ENCODE peak calls at places on chromosome 15, in five cellular contexts. One of them, this sample, is unnamed.

GRCh38 chr15:25784876-25785642 is 78.1 kb downstream of the ATP10A start:
- DNase-seq in activated gamma-delta T cell treated with anti-CD3 and anti-CD28 coated beads, Interleukin-2, amount 50 U/mL, for 16 hours: no peak
- DNase-seq in Calu3: no peak
- DNase-seq in left cardiac atrium: no peak
- DNase-seq in dermis microvascular lymphatic vessel endothelial cell: no peak
- DNase-seq in this sample: no peak

GRCh38 chr15:58952751-58953150 is 19.3 kb upstream of the SLTM start:
- DNase-seq in activated gamma-delta T cell treated with anti-CD3 and anti-CD28 coated beads, Interleukin-2, amount 50 U/mL, for 16 hours: no peak
- DNase-seq in Calu3: no peak
- DNase-seq in left cardiac atrium: no peak
- DNase-seq in dermis microvascular lymphatic vessel endothelial cell: no peak
- DNase-seq in this sample: no peak

GRCh38 chr15:32818758-32819405 is 101.1 kb downstream of the GREM1 start:
- DNase-seq in activated gamma-delta T cell treated with anti-CD3 and anti-CD28 coated beads, Interleukin-2, amount 50 U/mL, for 16 hours: no peak
- DNase-seq in Calu3: no peak
- DNase-seq in left cardiac atrium: no peak
- DNase-seq in dermis microvascular lymphatic vessel endothelial cell: no peak
- DNase-seq in this sample: no peak

GRCh38 chr15:66615175-66615495 is 49.3 kb upstream of the LCTL start:
- DNase-seq in activated gamma-delta T cell treated with anti-CD3 and anti-CD28 coated beads, Interleukin-2, amount 50 U/mL, for 16 hours: no peak
- DNase-seq in Calu3: no peak
- DNase-seq in left cardiac atrium: no peak
- DNase-seq in dermis microvascular lymphatic vessel endothelial cell: no peak
- DNase-seq in this sample: no peak

GRCh38 chr15:43789409-43789808 is 2.7 kb upstream of the SERF2 start:
- DNase-seq in activated gamma-delta T cell treated with anti-CD3 and anti-CD28 coated beads, Interleukin-2, amount 50 U/mL, for 16 hours: no peak
- DNase-seq in Calu3: no peak
- DNase-seq in left cardiac atrium: no peak
- DNase-seq in dermis microvascular lymphatic vessel endothelial cell: no peak
- DNase-seq in this sample: no peak

GRCh38 chr15:79035814-79036213 is 54.8 kb downstream of the RASGRF1 start:
- DNase-seq in activated gamma-delta T cell treated with anti-CD3 and anti-CD28 coated beads, Interleukin-2, amount 50 U/mL, for 16 hours: no peak
- DNase-seq in Calu3: no peak
- DNase-seq in left cardiac atrium: no peak
- DNase-seq in dermis microvascular lymphatic vessel endothelial cell: no peak
- DNase-seq in this sample: no peak

GRCh38 chr15:67048281-67049279 is 16.8 kb upstream of the SMAD3 start:
- DNase-seq in activated gamma-delta T cell treated with anti-CD3 and anti-CD28 coated beads, Interleukin-2, amount 50 U/mL, for 16 hours: no peak
- DNase-seq in Calu3: peak
- DNase-seq in left cardiac atrium: peak
- DNase-seq in dermis microvascular lymphatic vessel endothelial cell: no peak
- DNase-seq in this sample: peak

GRCh38 chr15:101642361-101642760 is 9.8 kb downstream of the TM2D3 start:
- DNase-seq in activated gamma-delta T cell treated with anti-CD3 and anti-CD28 coated beads, Interleukin-2, amount 50 U/mL, for 16 hours: no peak
- DNase-seq in Calu3: no peak
- DNase-seq in left cardiac atrium: no peak
- DNase-seq in dermis microvascular lymphatic vessel endothelial cell: no peak
- DNase-seq in this sample: no peak

GRCh38 chr15:65612616-65612946 is 1.6 kb upstream of the INTS14 start:
- DNase-seq in activated gamma-delta T cell treated with anti-CD3 and anti-CD28 coated beads, Interleukin-2, amount 50 U/mL, for 16 hours: no peak
- DNase-seq in Calu3: no peak
- DNase-seq in left cardiac atrium: no peak
- DNase-seq in dermis microvascular lymphatic vessel endothelial cell: no peak
- DNase-seq in this sample: no peak

GRCh38 chr15:51460796-51461195 is 119.3 kb downstream of the GLDN start:
- DNase-seq in activated gamma-delta T cell treated with anti-CD3 and anti-CD28 coated beads, Interleukin-2, amount 50 U/mL, for 16 hours: no peak
- DNase-seq in Calu3: no peak
- DNase-seq in left cardiac atrium: no peak
- DNase-seq in dermis microvascular lymphatic vessel endothelial cell: no peak
- DNase-seq in this sample: no peak

GRCh38 chr15:67857220-67857619 is 17.4 kb upstream of the RNU6-1 start:
- DNase-seq in activated gamma-delta T cell treated with anti-CD3 and anti-CD28 coated beads, Interleukin-2, amount 50 U/mL, for 16 hours: no peak
- DNase-seq in Calu3: no peak
- DNase-seq in left cardiac atrium: no peak
- DNase-seq in dermis microvascular lymphatic vessel endothelial cell: no peak
- DNase-seq in this sample: no peak

GRCh38 chr15:83853232-83853631 is 199.3 kb downstream of the ADAMTSL3 start:
- DNase-seq in activated gamma-delta T cell treated with anti-CD3 and anti-CD28 coated beads, Interleukin-2, amount 50 U/mL, for 16 hours: no peak
- DNase-seq in Calu3: no peak
- DNase-seq in left cardiac atrium: no peak
- DNase-seq in dermis microvascular lymphatic vessel endothelial cell: no peak
- DNase-seq in this sample: no peak

GRCh38 chr15:49046113-49046883 is at the start of gene SECISBP2L:
- DNase-seq in activated gamma-delta T cell treated with anti-CD3 and anti-CD28 coated beads, Interleukin-2, amount 50 U/mL, for 16 hours: peak
- DNase-seq in Calu3: peak
- DNase-seq in left cardiac atrium: peak
- DNase-seq in dermis microvascular lymphatic vessel endothelial cell: peak
- DNase-seq in this sample: peak

GRCh38 chr15:71357357-71357756 is 242.1 kb downstream of the THSD4 start:
- DNase-seq in activated gamma-delta T cell treated with anti-CD3 and anti-CD28 coated beads, Interleukin-2, amount 50 U/mL, for 16 hours: no peak
- DNase-seq in Calu3: no peak
- DNase-seq in left cardiac atrium: peak
- DNase-seq in dermis microvascular lymphatic vessel endothelial cell: no peak
- DNase-seq in this sample: peak

GRCh38 chr15:69367231-69367630 is 46.9 kb upstream of the KIF23 start:
- DNase-seq in activated gamma-delta T cell treated with anti-CD3 and anti-CD28 coated beads, Interleukin-2, amount 50 U/mL, for 16 hours: no peak
- DNase-seq in Calu3: no peak
- DNase-seq in left cardiac atrium: no peak
- DNase-seq in dermis microvascular lymphatic vessel endothelial cell: no peak
- DNase-seq in this sample: no peak

GRCh38 chr15:71757741-71758530 is 52.4 kb upstream of the NR2E3 start:
- DNase-seq in activated gamma-delta T cell treated with anti-CD3 and anti-CD28 coated beads, Interleukin-2, amount 50 U/mL, for 16 hours: no peak
- DNase-seq in Calu3: no peak
- DNase-seq in left cardiac atrium: no peak
- DNase-seq in dermis microvascular lymphatic vessel endothelial cell: no peak
- DNase-seq in this sample: no peak

GRCh38 chr15:39553947-39554731 is 26.7 kb upstream of the THBS1 start:
- DNase-seq in activated gamma-delta T cell treated with anti-CD3 and anti-CD28 coated beads, Interleukin-2, amount 50 U/mL, for 16 hours: no peak
- DNase-seq in Calu3: no peak
- DNase-seq in left cardiac atrium: no peak
- DNase-seq in dermis microvascular lymphatic vessel endothelial cell: no peak
- DNase-seq in this sample: peak

GRCh38 chr15:58440181-58440910 is 8.6 kb downstream of the LIPC start:
- DNase-seq in activated gamma-delta T cell treated with anti-CD3 and anti-CD28 coated beads, Interleukin-2, amount 50 U/mL, for 16 hours: no peak
- DNase-seq in Calu3: peak
- DNase-seq in left cardiac atrium: no peak
- DNase-seq in dermis microvascular lymphatic vessel endothelial cell: peak
- DNase-seq in this sample: no peak

GRCh38 chr15:52042051-52042851 is 23.2 kb downstream of the MAPK6 start:
- DNase-seq in activated gamma-delta T cell treated with anti-CD3 and anti-CD28 coated beads, Interleukin-2, amount 50 U/mL, for 16 hours: no peak
- DNase-seq in Calu3: no peak
- DNase-seq in left cardiac atrium: no peak
- DNase-seq in dermis microvascular lymphatic vessel endothelial cell: no peak
- DNase-seq in this sample: no peak

GRCh38 chr15:48565560-48566482 is 79.7 kb downstream of the FBN1 start:
- DNase-seq in activated gamma-delta T cell treated with anti-CD3 and anti-CD28 coated beads, Interleukin-2, amount 50 U/mL, for 16 hours: no peak
- DNase-seq in Calu3: no peak
- DNase-seq in left cardiac atrium: no peak
- DNase-seq in dermis microvascular lymphatic vessel endothelial cell: no peak
- DNase-seq in this sample: no peak

GRCh38 chr15:28169361-28169760 is 70.2 kb upstream of the OCA2 start:
- DNase-seq in activated gamma-delta T cell treated with anti-CD3 and anti-CD28 coated beads, Interleukin-2, amount 50 U/mL, for 16 hours: no peak
- DNase-seq in Calu3: no peak
- DNase-seq in left cardiac atrium: no peak
- DNase-seq in dermis microvascular lymphatic vessel endothelial cell: no peak
- DNase-seq in this sample: no peak

This sample was measured in transverse colon.